ENCODE peak calls at places on chromosomes 3 and 15, in eight cellular contexts. X, T, V, Z, S, I, M and J are unnamed samples.

GRCh38 chr15:94203321-94203720 is 28.0 kb upstream of the MCTP2 start:
- DNase-seq in X (no peak), T (peak; percentile 34), V (no peak), Z (no peak), S (peak; percentile 2), I (no peak), M (no peak), J (no peak)

GRCh38 chr3:11764931-11765363 is 81.7 kb downstream of the TAMM41 start:
- DNase-seq in X (peak; percentile 71), T (peak; percentile 93), V (peak; percentile 62), Z (peak; percentile 29), S (peak; percentile 83), I (no peak), M (peak; percentile 25), J (no peak)

GRCh38 chr15:90907051-90907660 is 4.1 kb downstream of the MAN2A2 start:
- DNase-seq in X (no peak), T (no peak), V (no peak), Z (no peak), S (no peak), I (no peak), M (no peak), J (no peak)

GRCh38 chr3:140499114-140499757 is 178.6 kb upstream of the TRIM42 start:
- DNase-seq in X (no peak), T (peak; percentile 57), V (no peak), Z (no peak), S (peak; percentile 22), I (no peak), M (peak; percentile 21), J (peak; percentile 7)

GRCh38 chr15:31327674-31328424 is 1.2 kb downstream of the KLF13 start:
- DNase-seq in X (no peak), T (peak; percentile 30), V (peak; percentile 40), Z (no peak), S (peak; percentile 67), I (peak; percentile 67), M (no peak), J (peak; percentile 82)

GRCh38 chr15:69794643-69795461 is 302.9 kb downstream of the TLE3 start:
- DNase-seq in X (no peak), T (peak; percentile 78), V (peak; percentile 79), Z (no peak), S (peak; percentile 44), I (no peak), M (peak; percentile 29), J (no peak)

GRCh38 chr3:72270072-72270611 is 485.2 kb upstream of the PROK2 start:
- DNase-seq in X (peak; percentile 69), T (peak; percentile 85), V (peak; percentile 93), Z (peak; percentile 85), S (peak; percentile 55), I (no peak), M (peak; percentile 97), J (peak; percentile 88)

GRCh38 chr3:172630316-172630715 is 80.6 kb downstream of the NCEH1 start:
- DNase-seq in X (no peak), T (no peak), V (no peak), Z (no peak), S (no peak), I (no peak), M (no peak), J (no peak)

GRCh38 chr15:87477759-87478687 is 778.5 kb downstream of the NTRK3 start:
- DNase-seq in X (no peak), T (peak; percentile 94), V (peak; percentile 78), Z (peak; percentile 16), S (peak; percentile 91), I (no peak), M (peak; percentile 79), J (no peak)

GRCh38 chr15:73518180-73518862 is 75.4 kb downstream of the REC114 start:
- DNase-seq in X (no peak), T (no peak), V (no peak), Z (no peak), S (no peak), I (no peak), M (no peak), J (no peak)

GRCh38 chr15:43095708-43096347 is 10.0 kb downstream of the UBR1 start:
- DNase-seq in X (no peak), T (no peak), V (peak; percentile 47), Z (no peak), S (no peak), I (no peak), M (no peak), J (no peak)

GRCh38 chr3:29275309-29275708 is 5.6 kb upstream of the RBMS3 start:
- DNase-seq in X (no peak), T (no peak), V (no peak), Z (peak; percentile 53), S (no peak), I (no peak), M (no peak), J (no peak)

GRCh38 chr3:194280777-194281176 is 70.4 kb downstream of the CPN2 start:
- DNase-seq in X (no peak), T (no peak), V (no peak), Z (no peak), S (no peak), I (no peak), M (no peak), J (no peak)

GRCh38 chr15:39140060-39140604 is 440.7 kb upstream of the THBS1 start:
- DNase-seq in X (peak; percentile 74), T (peak; percentile 95), V (peak; percentile 96), Z (peak; percentile 79), S (peak; percentile 40), I (no peak), M (peak; percentile 63), J (peak; percentile 72)

GRCh38 chr3:119700269-119700919 is 2.4 kb upstream of the CFAP91 start:
- DNase-seq in X (peak; percentile 19), T (peak; percentile 72), V (peak; percentile 55), Z (no peak), S (peak; percentile 63), I (no peak), M (no peak), J (no peak)

GRCh38 chr15:69060744-69061143 is 46.2 kb downstream of the NOX5 start:
- DNase-seq in X (no peak), T (no peak), V (no peak), Z (no peak), S (no peak), I (no peak), M (no peak), J (no peak)

GRCh38 chr3:46187876-46188275 is 20.2 kb downstream of the CCR1 start:
- DNase-seq in X (peak; percentile 81), T (peak; percentile 80), V (peak; percentile 84), Z (no peak), S (peak; percentile 32), I (no peak), M (peak; percentile 35), J (no peak)

GRCh38 chr3:157120071-157120892 is 39.7 kb downstream of the CCNL1 start:
- DNase-seq in X (no peak), T (no peak), V (no peak), Z (no peak), S (no peak), I (no peak), M (no peak), J (no peak)

GRCh38 chr3:187481426-187481825 is 113.2 kb downstream of the RTP4 start:
- DNase-seq in X (no peak), T (no peak), V (no peak), Z (no peak), S (no peak), I (no peak), M (no peak), J (no peak)